ENCODE peak calls at places on chromosomes 11 and 22, in nine cellular contexts. O, I, J, R, Q, P, F, N and M are unnamed samples.

GRCh38 chr22:37519268-37520195 is at the start of gene CARD10:
- DNase-seq in O (peak; percentile 15), R (no peak), Q (peak; percentile 79), I (no peak), N (peak; percentile 62), J (no peak), F (no peak), P (peak; percentile 38), M (no peak)

GRCh38 chr11:6988506-6988905 is 31.6 kb downstream of the ZNF214 start:
- DNase-seq in I (no peak), R (no peak), F (no peak), N (no peak), O (no peak), J (no peak), Q (no peak), P (no peak), M (no peak)

GRCh38 chr22:20204281-20204680 is 53.4 kb upstream of the CCDC188 start:
- DNase-seq in Q (no peak), O (no peak), P (no peak), R (no peak), F (no peak), N (no peak), J (no peak), I (no peak), M (no peak)

GRCh38 chr11:134527382-134528243 is 115.6 kb upstream of the B3GAT1 start:
- DNase-seq in P (no peak), N (no peak), J (no peak), O (no peak), F (no peak), R (no peak), Q (no peak), I (no peak), M (no peak)

GRCh38 chr22:46638601-46639431 is 18.6 kb downstream of the GRAMD4 start:
- DNase-seq in I (no peak), J (no peak), Q (peak; percentile 94), N (peak; percentile 61), F (no peak), R (no peak), O (no peak), P (peak; percentile 87), M (no peak)

GRCh38 chr11:2703487-2704141 is 3.8 kb upstream of the KCNQ1OT1 start:
- DNase-seq in I (no peak), R (no peak), N (no peak), O (no peak), F (no peak), J (no peak), P (no peak), Q (no peak), M (no peak)

GRCh38 chr11:114280696-114281095 is 15.5 kb upstream of the NNMT start:
- DNase-seq in I (peak; percentile 35), P (peak; percentile 46), O (no peak), N (peak; percentile 29), J (peak; percentile 65), R (no peak), F (peak; percentile 22), Q (peak; percentile 88), M (no peak)

GRCh38 chr11:32385998-32386397 is 49.3 kb downstream of the WT1 start:
- DNase-seq in F (no peak), R (no peak), J (no peak), O (no peak), N (no peak), P (peak; percentile 14), Q (no peak), I (peak; percentile 38), M (no peak)

GRCh38 chr11:16404781-16405180 is 48.4 kb upstream of the SOX6 start:
- DNase-seq in F (no peak), N (no peak), P (no peak), O (no peak), R (no peak), Q (no peak), J (no peak), I (no peak), M (no peak)

GRCh38 chr11:71284525-71285092 is 32.2 kb upstream of the SHANK2 start:
- DNase-seq in N (peak; percentile 51), O (no peak), R (no peak), P (no peak), Q (no peak), I (no peak), F (no peak), J (no peak), M (no peak)

GRCh38 chr11:31325162-31325561 is 44.4 kb downstream of the DCDC1 start:
- DNase-seq in F (no peak), R (no peak), J (no peak), O (no peak), P (peak; percentile 25), N (no peak), Q (no peak), I (no peak), M (no peak)

GRCh38 chr11:65416341-65417185 is 6.0 kb upstream of the NEAT1 start:
- DNase-seq in Q (peak; percentile 95), N (peak; percentile 91), P (peak; percentile 92), O (peak; percentile 85), I (peak; percentile 54), J (no peak), R (peak; percentile 88), F (peak; percentile 89), M (peak; percentile 88)

GRCh38 chr11:11250470-11250869 is 102.6 kb downstream of the CSNK2A3 start:
- DNase-seq in F (no peak), I (no peak), N (no peak), O (no peak), J (no peak), R (no peak), Q (no peak), P (no peak), M (no peak)

GRCh38 chr22:33427461-33427860 is 369.3 kb upstream of the SYN3 start:
- DNase-seq in Q (no peak), O (no peak), I (no peak), R (no peak), N (no peak), P (no peak), J (no peak), F (no peak), M (no peak)

GRCh38 chr22:37239336-37240239 is 4.5 kb downstream of the RAC2 start:
- DNase-seq in I (no peak), F (no peak), N (no peak), O (no peak), Q (no peak), J (no peak), P (no peak), R (no peak), M (no peak)

GRCh38 chr11:13343931-13344717 is 66.5 kb downstream of the BMAL1 start:
- DNase-seq in P (peak; percentile 66), Q (peak; percentile 36), I (no peak), F (peak; percentile 60), N (peak; percentile 78), O (peak; percentile 47), R (peak; percentile 54), J (peak; percentile 47), M (peak; percentile 50)
- H3K27ac ChIP-seq in P (no peak overlapping the region), Q (no peak overlapping the region), I (no peak overlapping the region), F (no peak overlapping the region), N (no peak overlapping the region), O (no peak overlapping the region), R (no peak overlapping the region), J (no peak overlapping the region), M (no peak overlapping the region)

DNA sequence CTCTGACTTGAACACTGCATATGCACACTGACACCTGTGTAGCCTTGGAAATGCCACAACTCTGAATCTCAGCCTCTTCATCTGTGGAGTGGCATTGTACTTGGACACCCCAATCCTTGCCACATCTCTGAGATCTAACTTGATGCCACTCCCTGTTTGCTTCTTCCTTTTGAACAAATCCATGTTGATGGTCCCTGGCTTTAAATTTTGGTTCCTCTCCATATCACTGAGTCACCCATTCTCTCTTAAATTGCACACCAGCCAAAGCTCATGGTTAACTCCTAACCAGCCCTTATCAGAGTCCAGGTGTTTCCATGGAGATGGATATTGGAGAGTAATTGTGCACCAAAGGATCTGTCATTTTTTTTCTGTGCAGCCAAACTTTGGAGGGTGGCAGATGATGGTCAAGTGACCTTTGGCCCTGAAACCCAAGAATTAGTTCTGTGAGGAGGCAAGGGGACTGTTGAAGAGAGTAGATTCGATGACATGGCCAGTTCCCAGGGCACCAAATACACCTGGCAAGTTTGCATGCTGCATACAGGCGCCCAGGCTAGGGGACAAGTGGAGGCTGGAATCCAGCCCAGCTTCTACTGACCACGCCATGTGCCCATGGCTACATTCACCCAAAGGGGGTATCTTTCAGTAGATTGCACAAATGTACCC is 25.1 kb upstream of the PAMR1 start:
- DNase-seq in N (no peak), F (no peak), O (no peak), J (no peak), I (no peak), Q (no peak), P (no peak), R (no peak), M (no peak)
- H3K27ac ChIP-seq in N (no peak overlapping the region), F (no peak overlapping the region), O (no peak overlapping the region), J (peak overlapping the region; percentile 69), I (no peak overlapping the region), Q (no peak overlapping the region), P (no peak overlapping the region), R (no peak overlapping the region), M (no peak overlapping the region)

GRCh38 chr11:45146072-45147016 is at the start of gene PRDM11:
- DNase-seq in J (peak; percentile 34), O (peak; percentile 56), N (peak; percentile 78), P (peak; percentile 78), I (peak; percentile 18), F (peak; percentile 71), Q (peak; percentile 76), R (peak; percentile 45), M (peak; percentile 74)

GRCh38 chr11:45147017-45147728 is 734 bp downstream of the PRDM11 start:
- DNase-seq in P (peak; percentile 96), F (peak; percentile 92), R (peak; percentile 86), I (peak; percentile 86), Q (peak; percentile 96), N (peak; percentile 97), O (peak; percentile 90), J (peak; percentile 84), M (peak; percentile 89)

GRCh38 chr11:45145083-45145420 is 1.4 kb upstream of the PRDM11 start:
- DNase-seq in F (no peak), R (no peak), J (no peak), I (no peak), P (no peak), O (no peak), Q (no peak), N (no peak), M (no peak)

GRCh38 chr11:45144126-45145082 is 2.0 kb upstream of the PRDM11 start:
- DNase-seq in I (no peak), R (no peak), P (no peak), F (no peak), N (peak; percentile 9), J (no peak), Q (no peak), O (no peak), M (no peak)

GRCh38 chr11:45145421-45146071 is 893 bp upstream of the PRDM11 start:
- DNase-seq in I (no peak), P (peak; percentile 68), Q (peak; percentile 70), J (no peak), F (peak; percentile 37), N (peak; percentile 52), O (no peak), R (no peak), M (no peak)
- H3K27ac ChIP-seq in I (peak overlapping the region; percentile 90), P (peak overlapping the region; percentile 97), Q (no peak overlapping the region), J (peak overlapping the region; percentile 97), F (peak overlapping the region; percentile 94), N (peak overlapping the region; percentile 97), O (no peak overlapping the region), R (peak overlapping the region; percentile 84), M (no peak overlapping the region)

DNA sequence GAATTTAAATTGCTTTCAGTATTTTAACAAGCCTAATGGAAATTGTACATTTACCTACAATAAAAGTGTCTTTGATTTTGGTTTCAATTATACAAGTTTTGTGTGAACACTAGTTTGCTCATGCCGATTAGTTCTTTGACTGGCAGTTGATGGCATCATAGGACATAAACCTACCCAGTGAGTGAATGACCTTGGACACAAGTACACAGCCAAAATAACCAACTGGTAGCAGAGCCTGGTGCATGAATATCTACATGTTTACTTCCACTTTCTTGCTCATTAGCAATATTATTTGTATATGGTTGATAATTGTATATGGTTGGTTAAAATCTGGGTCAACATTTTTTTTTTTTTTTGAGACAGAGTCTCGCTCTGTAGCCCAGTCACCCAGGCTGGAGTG is 37.8 kb downstream of the STIM1 start:
- DNase-seq in F (no peak), R (no peak), P (no peak), N (no peak), I (no peak), J (no peak), Q (no peak), O (no peak), M (no peak)
- H3K27ac ChIP-seq in F (no peak overlapping the region), R (no peak overlapping the region), P (no peak overlapping the region), N (no peak overlapping the region), I (no peak overlapping the region), J (no peak overlapping the region), Q (peak overlapping the region; percentile 84), O (no peak overlapping the region), M (no peak overlapping the region)